ENCODE peak calls at places on chromosomes 5 and 9, in eight cellular contexts. X, L, M, R, U, B, V and S are unnamed samples. For H3K9me3, the result is how much of the 10 kb centered on the place peaks cover.

GRCh38 chr5:76942581-76942980 is 10.3 kb upstream of the CRHBP start:
- DNase-seq in L (no peak), B (no peak), R (peak), V (no peak), X (no peak), M (no peak), U (no peak), S (peak)

GRCh38 chr5:108521841-108522506 is 140.1 kb upstream of the FBXL17 start:
- DNase-seq in U (peak), M (peak), R (peak), X (no peak), V (no peak), L (no peak), B (no peak), S (peak)

GRCh38 chr5:84260140-84260539 is 124.5 kb downstream of the EDIL3 start:
- DNase-seq in X (no peak), M (no peak), U (no peak), L (no peak), B (no peak), R (no peak), V (no peak), S (no peak)

GRCh38 chr5:122874179-122874875 is 28.9 kb downstream of the SNX24 start:
- DNase-seq in L (no peak), M (no peak), B (no peak), U (no peak), V (no peak), R (peak), X (no peak), S (peak)

GRCh38 chr5:147869112-147869511 is 9.4 kb upstream of the SCGB3A2 start:
- DNase-seq in U (no peak), L (no peak), X (no peak), M (peak), B (no peak), R (no peak), V (no peak), S (no peak)

GRCh38 chr5:96627792-96628191 is 34.4 kb upstream of the CAST start:
- DNase-seq in R (no peak), M (no peak), B (no peak), U (peak), L (no peak), X (no peak), V (no peak), S (no peak)

GRCh38 chr9:6218099-6218502 is 2.5 kb downstream of the IL33 start:
- DNase-seq in X (no peak), L (no peak), M (no peak), U (peak), V (no peak), B (no peak), R (peak), S (peak)

GRCh38 chr5:59712836-59713487 is 180.6 kb downstream of the PDE4D start:
- DNase-seq in V (no peak), U (no peak), R (no peak), B (no peak), L (no peak), X (no peak), M (peak), S (no peak)

GRCh38 chr5:143151056-143151455 is 252.4 kb downstream of the NR3C1 start:
- DNase-seq in B (no peak), V (no peak), L (no peak), X (no peak), R (no peak), U (peak), M (no peak), S (no peak)

GRCh38 chr5:158877706-158878105 is 222.0 kb downstream of the EBF1 start:
- DNase-seq in V (no peak), X (no peak), B (no peak), R (no peak), U (no peak), M (no peak), L (no peak), S (peak)

GRCh38 chr5:51392689-51393199 is 9.5 kb downstream of the ISL1 start:
- DNase-seq in V (no peak), X (no peak), R (no peak), L (no peak), B (no peak), U (no peak), M (peak), S (no peak)

GRCh38 chr5:64201986-64202385 is 36.3 kb downstream of the RNF180 start:
- DNase-seq in R (no peak), X (no peak), U (no peak), L (no peak), B (no peak), V (no peak), M (no peak), S (peak)

GRCh38 chr5:113043491-113043931 is 66.9 kb downstream of the DCP2 start:
- DNase-seq in R (no peak), B (peak), M (peak), X (no peak), V (no peak), L (peak), U (peak), S (no peak)

GRCh38 chr5:61342066-61342465 is 10.0 kb downstream of the ZSWIM6 start:
- DNase-seq in M (no peak), U (peak), L (no peak), B (no peak), V (no peak), R (peak), X (no peak), S (peak)

GRCh38 chr5:180155331-180155881 is 53.6 kb downstream of the RASGEF1C start:
- DNase-seq in M (no peak), R (no peak), U (no peak), V (peak), X (no peak), L (no peak), B (no peak), S (no peak)

GRCh38 chr5:151896041-151896691 is 28.5 kb downstream of the GLRA1 start:
- DNase-seq in X (no peak), U (peak), R (peak), M (peak), B (no peak), L (no peak), V (no peak), S (peak)

GRCh38 chr9:114000671-114001409 is 77.3 kb downstream of the AMBP start:
- DNase-seq in B (no peak), L (no peak), R (peak), V (no peak), X (no peak), M (peak), U (no peak), S (no peak)

GRCh38 chr5:51378778-51379652 is 4.2 kb upstream of the ISL1 start:
- DNase-seq in L (no peak), M (peak), B (no peak), X (no peak), U (peak), R (no peak), V (no peak), S (no peak)

GRCh38 chr9:87327567-87328125 is 170.0 kb upstream of the DAPK1 start:
- DNase-seq in X (no peak), U (peak), V (no peak), B (no peak), M (no peak), R (no peak), L (no peak), S (peak)

GRCh38 chr9:34658461-34658860 is 4.0 kb downstream of the CCL27 start:
- DNase-seq in R (no peak), B (no peak), M (no peak), U (no peak), L (no peak), V (no peak), X (no peak), S (no peak)

GRCh38 chr9:133981958-133982681 is 10.0 kb downstream of the VAV2 start:
- DNase-seq in B (no peak), U (no peak), L (peak), X (peak), V (no peak), M (peak), R (no peak), S (no peak)

GRCh38 chr9:111743275-111743674 is 51.5 kb downstream of the SHOC1 start:
- DNase-seq in M (no peak), U (peak), R (peak), B (no peak), V (no peak), L (no peak), X (no peak), S (peak)

GRCh38 chr9:93824386-93825294 is 130.5 kb downstream of the BARX1 start:
- DNase-seq in V (no peak), U (no peak), B (no peak), M (no peak), X (no peak), R (no peak), L (no peak), S (no peak)

GRCh38 chr5:168424506-168425298 is 61.6 kb upstream of the RARS1 start:
- DNase-seq in X (no peak), V (no peak), B (no peak), L (no peak), M (no peak), R (peak), U (no peak), S (no peak)

GRCh38 chr5:172496671-172497371 is 42.5 kb upstream of the SH3PXD2B start:
- DNase-seq in R (no peak), V (no peak), B (peak), U (no peak), M (peak), X (no peak), L (peak), S (peak)

GRCh38 chr5:172497591-172498255 is 43.4 kb upstream of the SH3PXD2B start:
- DNase-seq in B (no peak), U (no peak), X (no peak), L (no peak), V (no peak), R (no peak), M (peak), S (no peak)

GRCh38 chr5:172501708-172502379 is 47.5 kb upstream of the SH3PXD2B start:
- DNase-seq in R (no peak), X (no peak), V (no peak), L (no peak), B (no peak), M (peak), U (no peak), S (no peak)

GRCh38 chr5:172498431-172499129 is 44.3 kb upstream of the SH3PXD2B start:
- DNase-seq in R (no peak), V (no peak), U (no peak), M (peak), B (no peak), X (no peak), L (no peak), S (no peak)

DNA sequence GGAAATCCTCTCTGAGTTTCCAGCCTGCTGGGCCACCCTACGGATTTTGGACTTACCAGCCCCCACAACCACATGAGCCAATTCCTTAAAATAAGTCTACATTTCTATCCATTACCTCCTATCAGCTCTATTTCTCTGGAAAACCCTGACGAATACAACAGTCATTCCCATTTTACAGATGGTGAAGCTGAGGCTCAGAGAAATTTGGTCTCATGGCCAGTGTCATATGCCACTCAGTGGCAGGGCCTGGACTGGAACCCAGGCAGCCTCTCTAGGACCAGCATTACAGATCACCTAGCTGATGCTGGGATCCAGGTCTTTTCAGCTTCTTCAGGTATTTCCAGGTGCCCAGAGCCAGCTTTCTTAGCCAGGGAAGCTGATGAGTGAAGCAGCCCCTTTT is 45.0 kb upstream of the SH3PXD2B start:
- DNase-seq in M (peak), B (no peak), L (no peak), V (no peak), U (no peak), R (no peak), X (no peak), S (no peak)
- H3K9me3 ChIP-seq in M (under half), B (under half), L (under half), V (under half), U (under half), R (under half), X (under half), S (under half)

GRCh38 chr9:40926404-40927259 is 201.8 kb downstream of the FOXD4L6 start:
- DNase-seq in M (peak), V (no peak), U (no peak), R (no peak), L (no peak), X (no peak), B (no peak), S (no peak)
- H3K9me3 ChIP-seq in M (half or more), V (half or more), U (under half), R (half or more), L (half or more), X (half or more), B (under half), S (half or more)

GRCh38 chr5:50318220-50318619 is 122.9 kb downstream of the EMB start:
- DNase-seq in V (no peak), B (no peak), M (no peak), U (no peak), L (no peak), R (no peak), X (no peak), S (no peak)
- H3K9me3 ChIP-seq in V (under half), B (under half), M (half or more), U (under half), L (under half), R (under half), X (under half), S (under half)

GRCh38 chr9:123697686-123698085 is 232.2 kb downstream of the DENND1A start:
- DNase-seq in U (no peak), V (no peak), X (no peak), M (no peak), L (no peak), B (no peak), R (no peak), S (no peak)
- H3K9me3 ChIP-seq in U (under half), V (under half), X (under half), M (under half), L (under half), B (under half), R (under half), S (under half)